ENCODE peak calls at places on chromosomes 16 and 17, in six cellular contexts. C is HepG2, V is GM12878, P is SK-N-SH, U is H1, Y is K562. B is an unnamed sample.

GRCh38 chr17:64420143-64420670 is 28.7 kb upstream of the MILR1 start:
- DNase-seq in Y (peak), C (peak), P (peak), V (no peak), U (no peak), B (peak)

GRCh38 chr17:49696233-49696761 is 11.5 kb downstream of the SLC35B1 start:
- DNase-seq in U (no peak), V (peak), C (no peak), Y (no peak), P (no peak), B (no peak)

GRCh38 chr16:14523632-14524031 is 106.4 kb downstream of the PARN start:
- DNase-seq in P (no peak), V (no peak), Y (no peak), U (no peak), C (peak), B (no peak)

GRCh38 chr17:78969865-78970264 is 9.9 kb downstream of the LGALS3BP start:
- DNase-seq in C (no peak), U (no peak), P (peak), V (no peak), Y (no peak), B (no peak)

GRCh38 chr17:29148257-29148789 is 31.9 kb downstream of the MYO18A start:
- DNase-seq in Y (no peak), P (no peak), V (no peak), C (no peak), U (no peak), B (no peak)

GRCh38 chr16:88303890-88304819 is 78.6 kb upstream of the ZNF469 start:
- DNase-seq in Y (peak), C (peak), V (no peak), P (no peak), U (no peak), B (no peak)

GRCh38 chr17:75808905-75809621 is 24.5 kb downstream of the UNK start:
- DNase-seq in Y (no peak), U (no peak), P (peak), C (no peak), V (peak), B (no peak)

GRCh38 chr16:82960923-82961322 is 334.2 kb downstream of the CDH13 start:
- DNase-seq in V (no peak), U (no peak), P (no peak), Y (no peak), C (no peak), B (no peak)

GRCh38 chr17:17714261-17714866 is 33.1 kb downstream of the RAI1 start:
- DNase-seq in Y (no peak), U (no peak), V (no peak), C (no peak), P (no peak), B (no peak)

GRCh38 chr16:66588981-66589713 is 9.9 kb downstream of the CMTM2 start:
- DNase-seq in P (no peak), V (no peak), U (peak), Y (peak), C (peak), B (no peak)

GRCh38 chr17:17672453-17673368 is 8.5 kb upstream of the RAI1 start:
- DNase-seq in Y (no peak), V (no peak), C (no peak), P (no peak), U (no peak), B (no peak)

GRCh38 chr16:57998992-57999365 is 1.5 kb downstream of the ZNF319 start:
- DNase-seq in U (no peak), P (no peak), Y (no peak), V (no peak), C (no peak), B (no peak)

GRCh38 chr16:57997176-57997527 is 3.3 kb downstream of the ZNF319 start:
- DNase-seq in Y (no peak), P (no peak), C (no peak), U (no peak), V (no peak), B (no peak)

GRCh38 chr16:57997528-57998265 is 2.8 kb downstream of the ZNF319 start:
- DNase-seq in Y (no peak), P (no peak), U (no peak), V (no peak), C (no peak), B (no peak)

GRCh38 chr16:57999366-57999970 is 1.0 kb downstream of the ZNF319 start:
- DNase-seq in P (peak), U (no peak), Y (no peak), C (peak), V (no peak), B (no peak)

DNA sequence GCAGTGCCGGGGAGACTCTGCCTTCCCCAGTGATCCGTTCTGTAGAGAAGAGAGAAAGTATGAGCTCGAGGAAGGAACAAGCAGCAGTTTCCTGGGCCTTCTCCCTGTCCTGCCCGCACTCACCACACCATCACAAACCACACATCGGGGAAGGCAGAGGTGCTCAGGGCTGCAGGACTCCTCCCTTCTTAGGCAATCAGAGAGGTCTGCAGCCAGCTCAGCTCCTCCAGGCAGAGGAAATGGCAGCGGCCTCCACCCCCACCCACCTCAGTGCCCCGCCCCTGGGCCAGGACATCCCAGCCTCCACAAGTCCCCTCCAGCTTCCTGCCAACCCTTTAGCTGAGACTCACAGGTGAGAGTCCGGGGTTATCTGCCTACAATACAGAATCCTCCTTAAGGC is 2.0 kb downstream of the ZNF319 start:
- DNase-seq in V (no peak), C (no peak), U (no peak), Y (peak), P (no peak), B (no peak)
- TF ChIP-seq SIN3A in V (no peak), C (no peak), U (no peak), Y (no peak), P (no peak), B (no peak)

GRCh38 chr17:36196099-36196496 is 460 bp downstream of the CCL3L1 start:
- DNase-seq in Y (no peak), U (no peak), V (no peak), C (no peak), P (no peak), B (no peak)

GRCh38 chr17:36198831-36199465 is 2.4 kb upstream of the CCL3L1 start:
- DNase-seq in P (no peak), V (no peak), U (peak), C (no peak), Y (no peak), B (no peak)

GRCh38 chr17:36197389-36197708 is 791 bp upstream of the CCL3L1 start:
- DNase-seq in C (no peak), V (no peak), U (peak), P (no peak), Y (no peak), B (no peak)

GRCh38 chr17:36195474-36196098 is 972 bp downstream of the CCL3L1 start:
- DNase-seq in P (no peak), C (no peak), Y (no peak), U (no peak), V (no peak), B (no peak)
- TF ChIP-seq SIN3A in P (no peak), C (no peak), Y (no peak), U (no peak), V (no peak), B (no peak)

GRCh38 chr17:31296156-31296555 is 883 bp downstream of the OMG start:
- DNase-seq in P (no peak), C (no peak), U (no peak), Y (no peak), V (no peak), B (no peak)

GRCh38 chr17:31295489-31295871 is 1.6 kb downstream of the OMG start:
- DNase-seq in Y (no peak), P (no peak), C (no peak), V (no peak), U (no peak), B (no peak)

GRCh38 chr17:31299624-31300023 is 2.6 kb upstream of the OMG start:
- DNase-seq in C (no peak), V (no peak), Y (no peak), P (no peak), U (no peak), B (no peak)

GRCh38 chr17:31294839-31295488 is 2.1 kb downstream of the OMG start:
- DNase-seq in V (no peak), Y (no peak), U (no peak), P (no peak), C (no peak), B (no peak)

DNA sequence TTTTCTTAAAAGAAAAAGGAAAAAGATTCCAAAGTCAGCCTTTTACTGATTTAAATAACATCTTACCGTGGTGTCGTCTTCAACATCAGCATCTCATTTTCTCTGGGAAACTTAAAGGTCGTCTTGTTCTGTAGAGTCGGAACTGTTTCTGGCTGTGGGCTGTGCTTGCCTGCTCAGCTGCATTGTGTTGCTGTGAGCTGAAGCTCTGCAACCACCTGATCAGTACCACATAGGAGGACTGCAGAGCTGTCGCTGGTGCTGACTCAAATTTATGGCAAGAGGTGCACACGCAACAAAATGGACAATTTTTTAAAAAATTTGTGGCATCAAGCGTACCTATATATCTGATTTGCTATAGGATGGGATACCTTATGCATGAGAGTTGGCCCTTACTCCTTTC is at the start of gene OMG:
- DNase-seq in P (no peak), C (no peak), V (no peak), Y (no peak), U (no peak), B (no peak)
- TF ChIP-seq SIN3A in P (no peak), C (no peak), V (no peak), Y (no peak), U (no peak), B (no peak)

GRCh38 chr16:2912330-2913199 is 834 bp downstream of the FLYWCH1 start:
- DNase-seq in C (peak), V (no peak), P (peak), Y (peak), U (no peak), B (no peak)
- TF ChIP-seq SIN3A in C (no peak), V (no peak), P (no peak), Y (peak), U (no peak), B (no peak)